ENCODE peak calls at places on chromosomes 16 and 17, in four cellular contexts. R is RWPE1, X is K562, F is transverse colon. G is an unnamed sample.

GRCh38 chr17:75009139-75009724 is 3.2 kb upstream of the MRPL58 start:
- DNase-seq in R (no peak), F (peak), X (no peak), G (no peak)

GRCh38 chr16:2243781-2244180 is 7.5 kb downstream of the DNASE1L2 start:
- DNase-seq in X (no peak), R (no peak), F (no peak), G (no peak)

GRCh38 chr17:73371285-73371684 is 59.5 kb upstream of the CDC42EP4 start:
- DNase-seq in R (peak), X (no peak), F (no peak), G (peak)

GRCh38 chr17:40602445-40603443 is 37.5 kb upstream of the CCR7 start:
- DNase-seq in R (no peak), F (no peak), X (no peak), G (no peak)

GRCh38 chr17:20966869-20967268 is 75.9 kb downstream of the USP22 start:
- DNase-seq in X (no peak), F (no peak), R (no peak), G (no peak)

GRCh38 chr16:16093625-16094332 is 129.5 kb downstream of the ABCC6 start:
- DNase-seq in R (no peak), F (no peak), X (no peak), G (no peak)

GRCh38 chr16:48444574-48444973 is 59.4 kb upstream of the SIAH1 start:
- DNase-seq in R (peak), X (no peak), F (no peak), G (peak)

GRCh38 chr17:16878084-16878483 is 93.8 kb downstream of the TNFRSF13B start:
- DNase-seq in X (no peak), F (no peak), R (no peak), G (no peak)

GRCh38 chr17:13367154-13367553 is 234.6 kb downstream of the HS3ST3A1 start:
- DNase-seq in R (no peak), F (no peak), X (no peak), G (no peak)

GRCh38 chr16:71855937-71856662 is 10.3 kb downstream of the ATXN1L start:
- DNase-seq in F (no peak), R (no peak), X (no peak), G (no peak)

GRCh38 chr16:53852678-53853077 is 148.7 kb downstream of the FTO start:
- DNase-seq in R (no peak), X (no peak), F (no peak), G (no peak)

GRCh38 chr17:33520404-33521032 is 227.4 kb upstream of the ASIC2 start:
- DNase-seq in R (peak), X (peak), F (peak), G (peak)

GRCh38 chr17:31413871-31414589 is 22.6 kb downstream of the RAB11FIP4 start:
- DNase-seq in F (no peak), X (no peak), R (peak), G (no peak)

GRCh38 chr16:29858149-29858899 is 4.7 kb downstream of the CDIPT start:
- DNase-seq in R (no peak), F (no peak), X (no peak), G (no peak)

GRCh38 chr16:3654249-3654991 is at the start of gene DNASE1:
- DNase-seq in R (peak), X (peak), F (peak), G (peak)

GRCh38 chr16:13937411-13937810 is 17.5 kb downstream of the ERCC4 start:
- DNase-seq in F (no peak), X (no peak), R (no peak), G (no peak)

GRCh38 chr16:2087426-2088191 is 39.8 kb downstream of the TSC2 start:
- DNase-seq in F (peak), X (no peak), R (no peak), G (no peak)

GRCh38 chr16:56982695-56983094 is 6.7 kb upstream of the NLRC5 start:
- DNase-seq in R (no peak), F (no peak), X (no peak), G (no peak)

GRCh38 chr16:66930189-66930588 is 4.0 kb downstream of the CIAO2B start:
- DNase-seq in R (no peak), X (peak), F (peak), G (peak)

GRCh38 chr16:27430923-27431484 is 29.0 kb downstream of the IL21R start:
- DNase-seq in F (no peak), R (no peak), X (peak), G (no peak)

GRCh38 chr16:69017036-69017783 is 88.2 kb upstream of the HAS3 start:
- DNase-seq in F (no peak), R (peak), X (no peak), G (peak)

GRCh38 chr16:80467961-80468360 is 72.8 kb upstream of the DYNLRB2 start:
- DNase-seq in R (no peak), X (no peak), F (no peak), G (no peak)

GRCh38 chr16:80463303-80463702 is 77.5 kb upstream of the DYNLRB2 start:
- DNase-seq in X (no peak), R (no peak), F (no peak), G (peak)

GRCh38 chr16:80463776-80464175 is 77.0 kb upstream of the DYNLRB2 start:
- DNase-seq in R (no peak), F (no peak), X (no peak), G (no peak)

GRCh38 chr16:80462902-80463301 is 77.9 kb upstream of the DYNLRB2 start:
- DNase-seq in F (peak), R (no peak), X (no peak), G (peak)

DNA sequence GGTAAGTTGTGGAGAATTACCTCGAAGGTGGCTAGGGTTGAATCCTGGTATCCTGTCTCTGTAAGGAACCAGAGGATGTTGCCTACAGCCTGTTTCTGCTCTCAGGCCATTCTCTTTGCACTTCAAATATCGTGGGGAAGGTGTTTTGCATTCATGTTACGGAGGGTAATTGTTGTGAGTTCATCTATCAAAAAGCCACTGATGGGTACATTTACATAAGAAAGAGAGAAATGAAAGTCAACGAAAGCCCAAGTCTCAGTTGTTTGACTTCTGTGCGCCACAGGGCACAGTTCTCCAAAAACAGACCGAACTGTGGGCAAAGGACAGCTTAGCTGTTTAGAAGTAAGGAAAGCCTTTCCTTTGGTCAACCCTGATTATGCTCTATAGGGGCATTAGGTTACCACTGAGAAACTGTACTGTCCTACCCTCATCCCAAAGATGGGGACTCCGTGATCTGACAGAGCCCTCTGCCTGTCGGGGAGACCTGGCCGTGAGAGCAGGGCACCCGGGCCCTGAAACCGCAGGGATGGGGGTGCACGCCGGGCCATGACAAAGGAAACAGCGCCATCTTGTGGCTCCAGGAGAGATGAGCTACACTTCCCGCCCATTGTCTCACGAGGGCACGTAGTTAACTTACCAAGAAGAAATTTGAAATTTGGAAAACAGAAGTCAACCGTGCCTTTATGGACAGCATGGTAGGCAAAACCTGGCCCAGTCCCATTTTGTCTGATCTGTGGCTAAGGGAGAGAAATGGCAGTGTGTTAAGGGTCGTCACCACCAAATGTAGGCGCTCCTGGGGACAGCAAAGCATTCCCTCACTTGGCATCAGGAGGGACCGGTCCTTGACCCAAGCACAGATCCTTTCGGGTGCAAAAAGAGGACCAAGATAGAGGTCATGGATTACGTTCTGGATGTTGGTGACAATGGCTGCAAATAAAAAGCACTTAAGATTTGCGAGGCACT is 74.5 kb upstream of the DYNLRB2 start:
- DNase-seq in R (peak), X (peak), F (peak), G (peak)
- TF ChIP-seq CTCF in R (peak), X (peak), F (peak), G (peak)

GRCh38 chr17:50758989-50759544 is 8.3 kb downstream of the ANKRD40CL start:
- DNase-seq in R (no peak), F (no peak), X (no peak), G (no peak)
- TF ChIP-seq CTCF in R (no peak), F (no peak), X (no peak), G (no peak)

GRCh38 chr17:82245144-82246039 is 16.6 kb downstream of the SLC16A3 start:
- DNase-seq in F (no peak), X (no peak), R (no peak), G (no peak)

GRCh38 chr17:82246040-82246364 is 17.2 kb downstream of the SLC16A3 start:
- DNase-seq in X (no peak), R (no peak), F (no peak), G (no peak)

GRCh38 chr17:82242977-82243647 is 14.3 kb downstream of the SLC16A3 start:
- DNase-seq in R (peak), X (no peak), F (peak), G (no peak)

GRCh38 chr17:82243648-82244412 is 15.0 kb downstream of the SLC16A3 start:
- DNase-seq in R (no peak), X (no peak), F (no peak), G (no peak)

GRCh38 chr17:82244413-82245140 is 15.7 kb downstream of the SLC16A3 start:
- DNase-seq in X (peak), F (peak), R (no peak), G (peak)
- TF ChIP-seq CTCF in X (peak), F (peak), R (peak), G (peak)

GRCh38 chr17:79126139-79126538 is 51.5 kb downstream of the ENGASE start:
- DNase-seq in X (no peak), F (peak), R (no peak), G (peak)
- TF ChIP-seq CTCF in X (peak), F (peak), R (no peak), G (peak)

GRCh38 chr17:322006-322780 is 30.4 kb downstream of the RPH3AL start:
- DNase-seq in F (no peak), R (no peak), X (no peak), G (no peak)

GRCh38 chr17:325270-325976 is 27.2 kb downstream of the RPH3AL start:
- DNase-seq in X (no peak), F (no peak), R (no peak), G (no peak)

GRCh38 chr17:323181-323580 is 29.4 kb downstream of the RPH3AL start:
- DNase-seq in F (no peak), R (no peak), X (no peak), G (no peak)

GRCh38 chr17:323721-324139 is 28.9 kb downstream of the RPH3AL start:
- DNase-seq in R (no peak), F (no peak), X (no peak), G (no peak)

DNA sequence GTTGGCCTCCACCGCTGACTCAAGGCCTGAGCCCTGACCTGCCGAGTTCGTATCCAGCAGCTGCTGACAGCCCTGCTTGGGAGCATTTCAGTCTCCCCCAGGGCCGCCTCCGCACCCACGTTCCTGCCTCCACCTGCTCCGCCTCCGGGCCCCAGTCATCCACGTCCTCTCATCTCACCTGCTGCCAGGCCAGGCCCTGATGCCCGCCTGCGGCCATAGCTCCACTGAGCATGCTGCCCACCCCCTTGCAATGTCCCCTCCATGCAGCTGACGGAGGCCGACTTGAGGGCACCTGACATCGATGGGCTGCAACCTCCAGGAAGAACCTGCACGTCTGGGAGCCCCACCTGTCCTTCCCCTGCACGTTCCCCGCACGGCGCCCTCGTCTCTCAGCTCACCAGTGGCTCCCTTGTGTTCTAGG is 28.4 kb downstream of the RPH3AL start:
- DNase-seq in X (no peak), R (no peak), F (no peak), G (no peak)
- TF ChIP-seq CTCF in X (no peak), R (no peak), F (no peak), G (no peak)

GRCh38 chr16:81277681-81278080 is 37.1 kb upstream of the GAN start:
- DNase-seq in F (peak), X (no peak), R (no peak), G (peak)

GRCh38 chr16:81278526-81278925 is 36.2 kb upstream of the GAN start:
- DNase-seq in F (no peak), R (no peak), X (no peak), G (no peak)

GRCh38 chr16:81276323-81276722 is 37.8 kb downstream of the BCO1 start:
- DNase-seq in F (no peak), X (no peak), R (no peak), G (no peak)

GRCh38 chr16:81280393-81280792 is 34.4 kb upstream of the GAN start:
- DNase-seq in X (no peak), F (no peak), R (peak), G (no peak)

GRCh38 chr16:81279375-81279774 is 35.4 kb upstream of the GAN start:
- DNase-seq in F (no peak), R (no peak), X (no peak), G (no peak)
- TF ChIP-seq CTCF in F (no peak), R (no peak), X (no peak), G (no peak)

GRCh38 chr16:50821586-50821985 is 79.7 kb downstream of the CYLD start:
- DNase-seq in R (no peak), F (no peak), X (no peak), G (peak)
- TF ChIP-seq CTCF in R (no peak), F (no peak), X (peak), G (peak)

GRCh38 chr17:54968259-54968953 is at the start of the genes COX11 and STXBP4:
- DNase-seq in X (peak), R (peak), F (peak), G (peak)
- TF ChIP-seq CTCF in X (peak), R (peak), F (peak), G (no peak)

GRCh38 chr17:38970804-38971203 is 3.6 kb upstream of the FBXO47 start:
- DNase-seq in R (no peak), X (no peak), F (no peak), G (peak)

GRCh38 chr17:38969281-38969680 is 2.1 kb upstream of the FBXO47 start:
- DNase-seq in X (no peak), R (no peak), F (no peak), G (no peak)

GRCh38 chr17:38967290-38967738 is at the start of gene FBXO47:
- DNase-seq in F (peak), R (peak), X (peak), G (peak)

GRCh38 chr17:38970128-38970527 is 2.9 kb upstream of the FBXO47 start:
- DNase-seq in X (no peak), F (no peak), R (no peak), G (no peak)
- TF ChIP-seq CTCF in X (no peak), F (no peak), R (no peak), G (no peak)

GRCh38 chr17:48149174-48150106 is 41.9 kb downstream of the SNX11 start:
- DNase-seq in X (peak), R (no peak), F (no peak), G (no peak)

GRCh38 chr17:48148029-48148759 is 40.6 kb downstream of the SNX11 start:
- DNase-seq in F (no peak), R (no peak), X (no peak), G (no peak)

GRCh38 chr17:48144976-48145798 is 37.6 kb downstream of the SNX11 start:
- DNase-seq in R (no peak), X (no peak), F (no peak), G (no peak)

GRCh38 chr17:48139948-48140347 is 32.4 kb downstream of the SNX11 start:
- DNase-seq in R (no peak), X (no peak), F (no peak), G (no peak)

GRCh38 chr17:48143629-48144028 is 36.1 kb downstream of the SNX11 start:
- DNase-seq in R (no peak), X (no peak), F (no peak), G (no peak)
- TF ChIP-seq CTCF in R (no peak), X (no peak), F (no peak), G (no peak)

G was measured in Calu3.